ENCODE peak calls at places on chromosomes 11 and 22, in nine cellular contexts. B, S, C, Z, L, H, N, W and A are unnamed samples.

GRCh38 chr11:124863137-124863825 is 2.0 kb upstream of the ROBO3 start:
- DNase-seq in B (no peak), S (no peak), C (no peak), Z (no peak), L (no peak), H (no peak), N (no peak), W (no peak), A (no peak)

GRCh38 chr22:30266445-30267381 is at the start of gene OSM:
- DNase-seq in B (peak), S (no peak), C (peak), Z (no peak), L (peak), H (no peak), N (peak), W (no peak), A (peak)

GRCh38 chr11:32071811-32072210 is 19.1 kb upstream of the RCN1 start:
- DNase-seq in B (no peak), S (peak), C (no peak), Z (no peak), L (no peak), H (no peak), N (no peak), W (peak), A (no peak)

GRCh38 chr11:2940930-2941821 is 12.0 kb upstream of the PHLDA2 start:
- DNase-seq in B (no peak), S (no peak), C (no peak), Z (no peak), L (no peak), H (no peak), N (no peak), W (peak), A (no peak)

GRCh38 chr11:111674941-111675340 is 72.7 kb downstream of the SIK2 start:
- DNase-seq in B (no peak), S (no peak), C (no peak), Z (no peak), L (no peak), H (no peak), N (no peak), W (no peak), A (no peak)

GRCh38 chr11:60370811-60371297 is 7.5 kb upstream of the MS4A7 start:
- DNase-seq in B (no peak), S (no peak), C (no peak), Z (no peak), L (no peak), H (no peak), N (no peak), W (no peak), A (no peak)

GRCh38 chr11:528166-528814 is 7.1 kb downstream of the HRAS start:
- DNase-seq in B (no peak), S (no peak), C (no peak), Z (no peak), L (no peak), H (no peak), N (no peak), W (no peak), A (no peak)

GRCh38 chr11:134574947-134575346 is 162.9 kb upstream of the B3GAT1 start:
- DNase-seq in B (no peak), S (no peak), C (no peak), Z (no peak), L (no peak), H (no peak), N (no peak), W (no peak), A (no peak)

GRCh38 chr11:123061403-123062157 is at the start of gene HSPA8:
- DNase-seq in B (peak), S (no peak), C (peak), Z (peak), L (peak), H (peak), N (peak), W (peak), A (peak)

GRCh38 chr22:39502109-39502788 is at the start of gene MIEF1:
- DNase-seq in B (peak), S (peak), C (peak), Z (peak), L (peak), H (peak), N (peak), W (peak), A (peak)

GRCh38 chr11:111913997-111914396 is 1.5 kb downstream of the HSPB2 start:
- DNase-seq in B (peak), S (no peak), C (no peak), Z (no peak), L (no peak), H (no peak), N (no peak), W (no peak), A (no peak)

GRCh38 chr11:57323503-57324153 is 1.1 kb downstream of the TNKS1BP1 start:
- DNase-seq in B (no peak), S (no peak), C (no peak), Z (no peak), L (no peak), H (no peak), N (no peak), W (no peak), A (no peak)

GRCh38 chr22:40463017-40463631 is 92.7 kb downstream of the SGSM3 start:
- DNase-seq in B (no peak), S (no peak), C (peak), Z (no peak), L (peak), H (no peak), N (no peak), W (no peak), A (peak)

GRCh38 chr11:64570341-64570740 is 20.7 kb upstream of the SLC22A12 start:
- DNase-seq in B (no peak), S (no peak), C (no peak), Z (no peak), L (no peak), H (no peak), N (no peak), W (no peak), A (no peak)

GRCh38 chr11:74754507-74755255 is 6.0 kb downstream of the RNF169 start:
- DNase-seq in B (no peak), S (peak), C (no peak), Z (no peak), L (no peak), H (peak), N (no peak), W (peak), A (no peak)

GRCh38 chr11:56849852-56850251 is 101.4 kb upstream of the OR9G4 start:
- DNase-seq in B (no peak), S (no peak), C (no peak), Z (no peak), L (no peak), H (peak), N (no peak), W (no peak), A (no peak)

GRCh38 chr11:116731821-116732739 is 40.7 kb downstream of the BUD13 start:
- DNase-seq in B (no peak), S (no peak), C (no peak), Z (no peak), L (no peak), H (no peak), N (no peak), W (no peak), A (no peak)

GRCh38 chr11:65189191-65189590 is 7.5 kb downstream of the CAPN1 start:
- DNase-seq in B (no peak), S (no peak), C (no peak), Z (no peak), L (no peak), H (no peak), N (no peak), W (no peak), A (no peak)

GRCh38 chr11:133659542-133660201 is 127.4 kb upstream of the OPCML start:
- DNase-seq in B (no peak), S (no peak), C (no peak), Z (no peak), L (no peak), H (no peak), N (no peak), W (no peak), A (no peak)

GRCh38 chr11:3658252-3658651 is 12.9 kb downstream of the CHRNA10 start:
- DNase-seq in B (no peak), S (no peak), C (no peak), Z (no peak), L (no peak), H (no peak), N (no peak), W (no peak), A (no peak)

GRCh38 chr11:118607401-118608267 is at the start of gene PHLDB1:
- DNase-seq in B (peak), S (no peak), C (peak), Z (peak), L (peak), H (no peak), N (no peak), W (peak), A (peak)